ENCODE peak calls at places on chromosomes 12 and 14, in four cellular contexts. One of them, this sample, is unnamed. For H3K4me1, the result is how much of the 10 kb centered on the place peaks cover.

GRCh38 chr14:58796636-58797429 is 159.1 kb downstream of the DACT1 start:
- DNase-seq in heart right ventricle: no peak
- DNase-seq in A549: no peak
- DNase-seq in CD8-positive, alpha-beta memory T cell: no peak
- DNase-seq in this sample: no peak

GRCh38 chr14:106578479-106578878 is 1052.1 kb downstream of the TMEM121 start:
- DNase-seq in heart right ventricle: no peak
- DNase-seq in A549: no peak
- DNase-seq in CD8-positive, alpha-beta memory T cell: no peak
- DNase-seq in this sample: peak

GRCh38 chr14:91257328-91258020 is 13.0 kb upstream of the GPR68 start:
- DNase-seq in CD8-positive, alpha-beta memory T cell: no peak
- DNase-seq in A549: no peak
- DNase-seq in heart right ventricle: no peak
- DNase-seq in this sample: no peak

GRCh38 chr14:52044791-52045522 is 23.9 kb downstream of the NID2 start:
- DNase-seq in A549: no peak
- DNase-seq in heart right ventricle: no peak
- DNase-seq in CD8-positive, alpha-beta memory T cell: no peak
- DNase-seq in this sample: no peak

GRCh38 chr12:70120970-70121369 is 122.3 kb upstream of the CNOT2 start:
- DNase-seq in CD8-positive, alpha-beta memory T cell: no peak
- DNase-seq in heart right ventricle: no peak
- DNase-seq in A549: no peak
- DNase-seq in this sample: no peak

GRCh38 chr12:87793134-87793533 is 236.1 kb downstream of the C12orf50 start:
- DNase-seq in heart right ventricle: no peak
- DNase-seq in A549: no peak
- DNase-seq in CD8-positive, alpha-beta memory T cell: no peak
- DNase-seq in this sample: no peak

GRCh38 chr12:27343255-27344000 is 10.8 kb downstream of the BMAL2 start:
- DNase-seq in heart right ventricle: no peak
- DNase-seq in A549: peak
- DNase-seq in CD8-positive, alpha-beta memory T cell: no peak
- DNase-seq in this sample: no peak

GRCh38 chr14:39491134-39491541 is 58.9 kb upstream of the FBXO33 start:
- DNase-seq in heart right ventricle: no peak
- DNase-seq in CD8-positive, alpha-beta memory T cell: no peak
- DNase-seq in A549: peak
- DNase-seq in this sample: no peak

GRCh38 chr12:32561931-32562341 is 117.2 kb upstream of the DNM1L start:
- DNase-seq in A549: no peak
- DNase-seq in CD8-positive, alpha-beta memory T cell: no peak
- DNase-seq in heart right ventricle: no peak
- DNase-seq in this sample: no peak

DNA sequence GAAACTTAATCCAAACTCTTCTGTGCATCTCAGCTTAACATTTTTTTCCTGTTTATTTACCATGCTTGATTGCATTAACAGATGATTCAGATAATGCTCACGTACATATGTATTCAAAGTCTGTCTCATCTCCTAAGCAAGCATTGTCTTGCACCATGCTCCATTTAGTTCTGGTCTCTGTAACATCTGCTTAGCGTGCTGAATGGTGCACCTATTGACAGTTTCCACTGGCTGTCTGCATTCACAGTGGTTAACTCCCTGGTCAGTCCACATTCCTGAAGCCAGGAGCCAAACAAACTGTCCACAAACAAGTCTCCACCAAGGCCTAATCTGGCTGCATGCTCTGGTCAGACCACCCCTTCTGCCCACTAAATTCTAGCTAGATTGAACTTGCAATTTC is 83.9 kb downstream of the KNTC1 start:
- DNase-seq in A549: no peak
- DNase-seq in CD8-positive, alpha-beta memory T cell: no peak
- DNase-seq in heart right ventricle: no peak
- DNase-seq in this sample: no peak
- H3K27ac ChIP-seq in A549: no peak
- H3K27ac ChIP-seq in CD8-positive, alpha-beta memory T cell: no peak
- H3K27ac ChIP-seq in heart right ventricle: no peak
- H3K27ac ChIP-seq in this sample: no peak

GRCh38 chr12:14954269-14954668 is 7.1 kb downstream of the ARHGDIB start:
- DNase-seq in A549: no peak
- DNase-seq in CD8-positive, alpha-beta memory T cell: no peak
- DNase-seq in heart right ventricle: no peak
- DNase-seq in this sample: no peak
- H3K4me1 ChIP-seq in A549: under half
- H3K4me1 ChIP-seq in CD8-positive, alpha-beta memory T cell: half or more
- H3K4me1 ChIP-seq in heart right ventricle: half or more
- H3K4me1 ChIP-seq in this sample: half or more

GRCh38 chr14:75174066-75174465 is 2.3 kb downstream of the TMED10 start:
- DNase-seq in CD8-positive, alpha-beta memory T cell: no peak
- DNase-seq in heart right ventricle: no peak
- DNase-seq in A549: no peak
- DNase-seq in this sample: no peak
- H3K27ac ChIP-seq in CD8-positive, alpha-beta memory T cell: peak
- H3K27ac ChIP-seq in heart right ventricle: no peak
- H3K27ac ChIP-seq in A549: no peak
- H3K27ac ChIP-seq in this sample: peak

DNA sequence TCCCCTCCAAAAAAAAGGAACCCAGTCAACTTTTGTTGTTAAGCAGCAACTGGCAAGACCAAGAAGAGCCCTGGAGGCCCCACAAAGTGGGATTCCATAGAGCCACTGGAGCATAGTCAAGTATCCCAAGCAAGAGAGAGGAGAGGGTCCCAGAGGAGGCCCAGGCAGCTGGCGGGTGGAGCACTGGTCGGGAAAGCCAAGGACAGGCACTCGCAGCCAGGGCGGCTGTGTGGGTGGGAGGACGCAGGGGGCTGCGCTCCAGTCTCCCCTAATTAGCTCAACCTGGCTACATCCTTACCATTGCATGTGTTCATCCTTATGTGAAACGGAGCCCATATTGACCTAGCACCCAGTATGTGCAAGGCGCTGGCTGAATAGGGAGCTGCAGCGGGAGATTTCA is 18.3 kb upstream of the ZFP36L1 start:
- DNase-seq in heart right ventricle: no peak
- DNase-seq in A549: no peak
- DNase-seq in CD8-positive, alpha-beta memory T cell: no peak
- DNase-seq in this sample: peak
- H3K4me1 ChIP-seq in heart right ventricle: half or more
- H3K4me1 ChIP-seq in A549: under half
- H3K4me1 ChIP-seq in CD8-positive, alpha-beta memory T cell: half or more
- H3K4me1 ChIP-seq in this sample: half or more

GRCh38 chr12:109983432-109984142 is 12.6 kb downstream of the GIT2 start:
- DNase-seq in heart right ventricle: no peak
- DNase-seq in CD8-positive, alpha-beta memory T cell: no peak
- DNase-seq in A549: no peak
- DNase-seq in this sample: no peak
- H3K27ac ChIP-seq in heart right ventricle: no peak
- H3K27ac ChIP-seq in CD8-positive, alpha-beta memory T cell: no peak
- H3K27ac ChIP-seq in A549: no peak
- H3K27ac ChIP-seq in this sample: no peak

DNA sequence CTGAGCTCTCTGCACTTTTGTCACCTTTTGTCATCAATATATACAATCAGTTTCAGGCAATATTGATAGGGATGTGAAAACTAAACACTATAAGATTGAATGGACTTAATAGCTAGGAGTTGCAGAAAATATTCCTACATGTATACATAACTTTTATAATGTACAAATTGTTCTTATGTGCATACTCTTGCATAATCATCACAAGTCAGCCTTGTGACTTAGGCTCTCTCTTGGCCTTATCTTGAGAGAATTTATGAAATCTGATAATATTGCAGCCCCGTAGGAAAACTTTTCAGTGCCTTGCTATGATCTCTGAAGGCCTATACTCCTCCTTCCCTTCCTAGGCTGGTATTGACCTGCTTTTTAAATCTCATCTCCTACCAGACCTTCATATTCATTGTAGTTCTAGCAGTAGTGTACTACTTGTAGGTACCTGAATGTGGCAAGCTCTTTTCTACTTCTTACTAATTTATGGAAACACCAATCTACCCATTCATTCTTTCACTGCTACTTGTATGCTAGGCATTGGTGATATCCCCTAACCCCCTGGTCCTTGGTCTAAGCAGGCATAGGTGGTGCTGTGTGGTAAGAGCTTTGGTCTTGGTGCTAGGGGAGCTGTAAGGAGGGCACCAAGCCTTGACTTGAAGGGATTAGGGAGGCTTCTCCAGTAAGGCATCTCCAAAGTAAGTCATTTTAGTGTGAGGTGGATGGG is 100.0 kb downstream of the PRKCH start:
- DNase-seq in heart right ventricle: no peak
- DNase-seq in A549: no peak
- DNase-seq in CD8-positive, alpha-beta memory T cell: no peak
- DNase-seq in this sample: no peak
- H3K4me1 ChIP-seq in heart right ventricle: under half
- H3K4me1 ChIP-seq in A549: under half
- H3K4me1 ChIP-seq in CD8-positive, alpha-beta memory T cell: half or more
- H3K4me1 ChIP-seq in this sample: under half

GRCh38 chr14:68216957-68217356 is 397.4 kb downstream of the RAD51B start:
- DNase-seq in CD8-positive, alpha-beta memory T cell: no peak
- DNase-seq in heart right ventricle: no peak
- DNase-seq in A549: no peak
- DNase-seq in this sample: no peak

GRCh38 chr14:68215628-68216027 is 396.0 kb downstream of the RAD51B start:
- DNase-seq in CD8-positive, alpha-beta memory T cell: no peak
- DNase-seq in A549: no peak
- DNase-seq in heart right ventricle: no peak
- DNase-seq in this sample: no peak

GRCh38 chr14:68219407-68219806 is 399.8 kb downstream of the RAD51B start:
- DNase-seq in A549: no peak
- DNase-seq in heart right ventricle: no peak
- DNase-seq in CD8-positive, alpha-beta memory T cell: no peak
- DNase-seq in this sample: no peak

GRCh38 chr14:68216072-68216471 is 396.5 kb downstream of the RAD51B start:
- DNase-seq in A549: no peak
- DNase-seq in CD8-positive, alpha-beta memory T cell: no peak
- DNase-seq in heart right ventricle: no peak
- DNase-seq in this sample: no peak

GRCh38 chr14:68217891-68218290 is 398.3 kb downstream of the RAD51B start:
- DNase-seq in A549: no peak
- DNase-seq in CD8-positive, alpha-beta memory T cell: no peak
- DNase-seq in heart right ventricle: no peak
- DNase-seq in this sample: no peak
- H3K27ac ChIP-seq in A549: peak
- H3K27ac ChIP-seq in CD8-positive, alpha-beta memory T cell: no peak
- H3K27ac ChIP-seq in heart right ventricle: no peak
- H3K27ac ChIP-seq in this sample: no peak

DNA sequence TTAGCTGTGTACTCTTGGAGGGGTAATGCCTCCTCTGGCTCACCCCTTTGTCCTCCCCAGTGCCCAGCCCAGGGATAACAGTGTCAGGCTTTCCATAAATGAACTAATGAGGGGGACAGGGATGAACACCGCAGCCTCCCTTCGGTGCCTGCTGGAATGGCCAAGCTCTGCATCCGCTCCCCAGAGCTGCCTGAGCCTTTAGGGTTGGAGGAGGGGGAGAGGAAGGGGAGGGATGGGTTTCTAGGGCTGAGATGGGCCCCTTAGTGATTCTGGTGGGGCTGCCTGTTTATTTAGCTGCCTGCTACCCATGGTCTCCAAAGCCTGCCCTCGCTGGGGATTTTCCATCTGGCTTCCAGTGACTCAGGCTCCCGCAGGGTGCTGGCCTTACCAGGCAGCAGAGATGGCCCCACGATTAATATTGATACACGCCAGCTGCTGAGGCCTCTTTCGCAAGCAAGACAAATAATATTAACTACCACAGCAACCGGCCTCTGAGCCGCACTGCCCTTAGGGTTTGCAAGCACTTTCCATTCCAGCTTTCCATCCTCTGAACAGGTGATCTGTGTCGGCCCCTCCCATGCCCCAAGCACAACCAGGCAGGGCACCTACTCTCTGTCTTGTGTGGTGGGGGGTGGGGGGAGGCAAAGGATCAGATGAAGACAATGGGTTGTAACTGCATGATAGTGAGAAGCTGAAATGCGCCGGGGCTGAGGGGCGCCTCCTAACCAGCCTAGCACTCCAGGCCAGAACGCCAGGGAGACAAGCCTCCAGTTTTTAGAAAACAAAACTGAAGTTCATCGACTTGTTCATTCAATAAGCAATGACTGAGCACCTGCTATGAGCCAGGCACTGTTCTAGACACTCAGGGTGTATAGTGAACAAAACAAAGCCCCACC is 56.7 kb downstream of the C14orf132 start:
- DNase-seq in CD8-positive, alpha-beta memory T cell: no peak
- DNase-seq in A549: peak
- DNase-seq in heart right ventricle: no peak
- DNase-seq in this sample: no peak
- H3K4me1 ChIP-seq in CD8-positive, alpha-beta memory T cell: under half
- H3K4me1 ChIP-seq in A549: half or more
- H3K4me1 ChIP-seq in heart right ventricle: under half
- H3K4me1 ChIP-seq in this sample: under half